ENCODE peak calls at places on chromosomes 16 and 17, in six cellular contexts. D, S, W, Q, Y and E are unnamed samples.
A peak's percentile ranks its signal among the peaks of the same experiment; 100 is the strongest.

GRCh38 chr16:8372141-8372540 is 218.2 kb downstream of the TMEM114 start:
- DNase-seq in D (no peak), S (no peak), W (no peak), Q (no peak), Y (no peak), E (peak; percentile 57)

GRCh38 chr17:19686400-19687090 is 29.8 kb downstream of the SLC47A2 start:
- DNase-seq in D (no peak), S (no peak), W (no peak), Q (no peak), Y (no peak), E (no peak)

GRCh38 chr16:3573146-3573815 is 3.9 kb downstream of the NLRC3 start:
- DNase-seq in D (no peak), S (no peak), W (peak; percentile 8), Q (no peak), Y (no peak), E (no peak)

GRCh38 chr17:31078290-31078689 is 16.5 kb upstream of the NF1 start:
- DNase-seq in D (no peak), S (peak; percentile 18), W (no peak), Q (no peak), Y (no peak), E (no peak)

GRCh38 chr16:81996664-81997529 is 14.4 kb downstream of the SDR42E1 start:
- DNase-seq in D (no peak), S (peak; percentile 57), W (no peak), Q (peak; percentile 76), Y (no peak), E (peak; percentile 69)

GRCh38 chr16:49855822-49856740 is at the start of gene ZNF423:
- DNase-seq in D (peak; percentile 44), S (no peak), W (peak; percentile 63), Q (no peak), Y (peak; percentile 35), E (peak; percentile 75)

GRCh38 chr17:202501-202951 is 21.1 kb upstream of the DOC2B start:
- DNase-seq in D (peak; percentile 9), S (no peak), W (peak; percentile 38), Q (no peak), Y (no peak), E (no peak)

GRCh38 chr17:7486181-7486580 is 2.0 kb downstream of the POLR2A start:
- DNase-seq in D (no peak), S (peak; percentile 50), W (no peak), Q (peak; percentile 72), Y (no peak), E (no peak)

GRCh38 chr16:25785361-25785760 is 93.6 kb downstream of the HS3ST4 start:
- DNase-seq in D (no peak), S (no peak), W (no peak), Q (no peak), Y (no peak), E (no peak)

GRCh38 chr17:63446981-63447687 is 1.0 kb upstream of the CYB561 start:
- DNase-seq in D (peak; percentile 60), S (no peak), W (no peak), Q (no peak), Y (peak; percentile 56), E (peak; percentile 90)

GRCh38 chr17:77140166-77140877 is 447 bp upstream of the SEC14L1 start:
- DNase-seq in D (peak; percentile 100), S (peak; percentile 96), W (peak; percentile 99), Q (peak; percentile 97), Y (peak; percentile 100), E (peak; percentile 100)
- TF ChIP-seq CTCF in D (no peak), S (no peak), W (no peak), Q (no peak), Y (no peak), E (no peak)

GRCh38 chr16:69935740-69936139 is 15.4 kb upstream of the CLEC18A start:
- DNase-seq in D (no peak), S (no peak), W (no peak), Q (no peak), Y (no peak), E (no peak)

GRCh38 chr16:69938981-69939820 is 11.9 kb upstream of the CLEC18A start:
- DNase-seq in D (no peak), S (no peak), W (no peak), Q (no peak), Y (no peak), E (peak; percentile 72)

GRCh38 chr16:69936751-69937211 is 14.4 kb upstream of the CLEC18A start:
- DNase-seq in D (no peak), S (no peak), W (no peak), Q (no peak), Y (no peak), E (no peak)

GRCh38 chr16:69936252-69936651 is 14.9 kb upstream of the CLEC18A start:
- DNase-seq in D (no peak), S (no peak), W (no peak), Q (no peak), Y (no peak), E (no peak)

DNA sequence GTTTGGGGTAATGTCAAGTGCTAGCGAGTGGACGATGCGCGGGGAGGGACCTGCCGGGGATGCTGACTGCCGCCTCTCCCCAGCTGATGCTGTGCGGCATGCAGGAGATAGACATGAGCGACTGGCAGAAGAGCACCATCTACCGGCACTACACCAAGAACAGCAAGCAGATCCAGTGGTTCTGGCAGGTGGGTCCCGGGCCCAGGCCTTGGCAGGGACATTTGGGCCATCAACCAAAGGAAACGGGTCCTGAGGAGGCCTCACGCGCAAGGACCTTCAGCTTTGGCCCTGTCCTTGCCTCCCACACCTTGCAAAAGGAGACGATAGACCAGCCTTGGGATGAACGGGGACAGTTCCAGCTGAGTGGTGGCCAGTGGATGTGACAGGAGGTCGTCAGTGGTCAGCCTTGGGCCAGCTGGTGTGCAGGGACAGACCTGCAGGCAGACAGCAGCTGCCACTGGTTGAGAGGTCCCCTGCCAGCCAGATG is 13.6 kb upstream of the CLEC18A start:
- DNase-seq in D (peak; percentile 34), S (no peak), W (no peak), Q (no peak), Y (no peak), E (no peak)
- TF ChIP-seq CTCF in D (no peak), S (peak; percentile 18), W (no peak), Q (peak; percentile 9), Y (no peak), E (peak; percentile 58)

DNA sequence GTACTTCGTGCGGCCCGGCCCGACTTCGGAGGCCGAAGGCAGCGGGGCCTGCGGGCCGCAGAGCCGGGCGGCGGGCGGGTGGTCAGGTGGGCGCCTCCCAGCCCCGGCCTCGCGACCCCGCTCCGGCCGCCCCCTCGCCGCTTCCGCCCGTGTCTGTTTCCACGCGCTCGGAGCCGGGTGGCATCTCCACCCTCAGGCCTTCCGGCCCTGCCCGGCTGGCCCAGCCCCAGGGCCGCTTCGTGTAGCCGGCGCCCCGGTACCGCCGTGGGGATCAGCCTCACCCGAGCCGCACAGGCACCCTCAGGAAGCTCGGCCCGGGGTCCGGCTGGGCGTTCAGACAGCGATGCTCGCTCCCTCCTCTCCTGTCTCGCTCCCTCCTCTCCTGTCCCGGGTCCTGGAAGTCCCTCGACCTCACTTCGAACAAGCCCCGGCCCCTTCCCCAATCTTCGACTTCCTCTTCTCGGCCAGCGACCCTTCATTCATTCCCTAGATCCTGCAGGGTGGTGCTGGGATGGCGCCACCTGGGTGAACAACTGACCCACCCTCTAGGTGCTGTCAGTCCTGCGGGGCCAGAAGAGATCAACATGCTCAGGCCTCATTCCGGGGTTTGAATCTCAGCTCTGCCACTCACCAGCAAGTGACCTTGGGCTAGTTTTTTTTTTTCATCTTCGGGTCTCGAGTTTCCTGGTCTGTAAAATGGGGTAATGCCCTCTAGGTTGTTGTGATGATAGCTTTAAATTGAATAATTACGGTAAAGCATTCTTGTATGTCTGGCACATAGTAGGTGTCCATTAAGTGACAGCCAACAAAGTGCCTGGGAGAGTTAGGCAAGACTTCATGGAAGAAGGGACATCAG is 611 bp downstream of the VPS4A start:
- DNase-seq in D (peak; percentile 44), S (no peak), W (peak; percentile 72), Q (peak; percentile 28), Y (peak; percentile 46), E (peak; percentile 89)
- TF ChIP-seq CTCF in D (no peak), S (peak; percentile 3), W (no peak), Q (no peak), Y (no peak), E (no peak)

DNA sequence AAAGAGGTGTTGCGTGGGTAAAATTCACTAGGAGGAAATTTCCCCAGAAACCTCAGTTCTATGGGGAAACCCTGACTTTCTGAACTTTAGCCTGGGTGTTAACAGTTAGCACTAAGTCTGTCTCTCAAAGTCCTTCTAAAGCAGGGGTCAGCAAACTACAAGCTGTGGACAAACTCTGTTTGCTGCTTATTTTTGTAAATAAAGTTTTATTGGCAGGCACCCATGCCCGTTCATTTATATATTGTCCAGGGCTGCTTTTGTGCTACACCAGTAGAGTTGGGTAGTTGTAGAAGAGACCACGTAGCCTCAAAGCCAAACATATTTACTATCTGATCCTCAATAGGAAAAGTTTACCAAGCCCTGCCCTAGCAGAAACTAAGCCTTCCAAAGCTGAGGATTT is 159.7 kb downstream of the USP31 start:
- DNase-seq in D (no peak), S (no peak), W (no peak), Q (no peak), Y (no peak), E (no peak)
- TF ChIP-seq CTCF in D (no peak), S (no peak), W (no peak), Q (no peak), Y (no peak), E (no peak)

GRCh38 chr17:3474212-3474611 is 1.6 kb upstream of the ASPA start:
- DNase-seq in D (no peak), S (no peak), W (no peak), Q (peak; percentile 21), Y (no peak), E (no peak)

GRCh38 chr17:3469529-3469928 is 2.1 kb downstream of the SPATA22 start:
- DNase-seq in D (no peak), S (no peak), W (no peak), Q (no peak), Y (peak; percentile 17), E (no peak)

GRCh38 chr17:3475155-3475808 is 515 bp upstream of the ASPA start:
- DNase-seq in D (no peak), S (no peak), W (peak; percentile 61), Q (no peak), Y (no peak), E (no peak)

GRCh38 chr17:3471599-3471998 is at the start of gene SPATA22:
- DNase-seq in D (no peak), S (no peak), W (no peak), Q (no peak), Y (no peak), E (no peak)

GRCh38 chr17:3472137-3472536 is 518 bp upstream of the SPATA22 start:
- DNase-seq in D (no peak), S (no peak), W (no peak), Q (no peak), Y (no peak), E (no peak)
- TF ChIP-seq CTCF in D (no peak), S (no peak), W (no peak), Q (no peak), Y (no peak), E (no peak)

DNA sequence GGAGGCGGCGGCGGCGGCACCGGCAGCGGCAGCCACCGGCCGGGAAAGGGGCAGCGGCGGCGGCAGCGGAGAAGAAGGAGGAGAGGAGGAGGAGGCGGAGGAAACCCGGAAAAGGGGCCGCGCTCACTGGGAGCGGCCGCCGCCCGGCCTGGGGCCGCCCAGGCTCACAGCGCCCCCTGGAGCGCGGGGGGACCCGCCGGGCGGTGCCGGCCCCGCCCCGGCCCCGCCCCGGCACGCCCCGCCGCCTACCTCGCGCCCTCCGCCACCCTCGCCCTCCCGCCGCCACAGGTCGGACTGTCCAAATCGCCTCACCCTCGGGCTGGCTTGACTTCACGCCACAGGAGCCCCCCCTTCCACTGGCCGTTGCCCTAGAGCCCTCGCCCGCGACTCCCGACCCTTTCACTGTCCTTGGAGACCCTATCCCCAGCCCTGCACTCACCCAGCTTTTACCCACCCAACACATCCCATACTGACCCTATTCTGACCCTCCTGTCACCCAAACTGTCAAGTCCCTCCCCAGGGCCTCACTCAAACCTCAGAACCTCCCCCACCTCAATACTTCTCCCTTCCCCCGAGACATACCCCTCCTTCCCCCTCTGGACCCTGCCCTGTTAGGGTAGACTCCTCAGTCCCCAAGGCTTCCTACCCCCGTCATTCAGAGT is at the start of gene CSNK2A2:
- DNase-seq in D (peak; percentile 54), S (peak; percentile 56), W (peak; percentile 88), Q (peak; percentile 71), Y (peak; percentile 78), E (peak; percentile 83)
- TF ChIP-seq CTCF in D (no peak), S (peak; percentile 64), W (peak; percentile 61), Q (peak; percentile 15), Y (no peak), E (no peak)